ENCODE peak calls at places on chromosomes 16 and 17, in ten cellular contexts. O is naive thymus-derived CD4-positive, alpha-beta T cell; D is CD4-positive, CD25-positive, alpha-beta regulatory T cell; R is effector memory CD4-positive, alpha-beta T cell; J is H9; H is Karpas-422; L is AG04450; Q is substantia nigra; U is left lung; S is HCT116. M is an unnamed sample.

GRCh38 chr16:57422026-57422944 is 17.7 kb downstream of the CCL17 start:
- DNase-seq in O (no peak), D (no peak), R (no peak), J (peak; percentile 51), H (peak; percentile 69), L (peak; percentile 39), Q (no peak), U (no peak), S (no peak), M (no peak)

GRCh38 chr17:28518132-28518531 is 12.0 kb downstream of the FOXN1 start:
- DNase-seq in O (no peak), D (no peak), R (no peak), J (no peak), H (peak; percentile 82), L (no peak), Q (no peak), U (peak; percentile 21), S (no peak), M (no peak)

GRCh38 chr17:28145348-28145747 is 102.9 kb downstream of the NLK start:
- DNase-seq in O (no peak), D (no peak), R (no peak), J (no peak), H (peak; percentile 35), L (no peak), Q (no peak), U (no peak), S (peak; percentile 7), M (no peak)

GRCh38 chr17:67836205-67836987 is 11.1 kb downstream of the BPTF start:
- DNase-seq in O (no peak), D (no peak), R (no peak), J (no peak), H (no peak), L (peak; percentile 23), Q (no peak), U (no peak), S (no peak), M (no peak)

GRCh38 chr17:78868391-78868790 is 27.8 kb upstream of the USP36 start:
- DNase-seq in O (no peak), D (no peak), R (no peak), J (no peak), H (no peak), L (peak; percentile 56), Q (no peak), U (no peak), S (no peak), M (no peak)

GRCh38 chr17:17568772-17569195 is 22.7 kb downstream of the PEMT start:
- DNase-seq in O (peak; percentile 29), D (peak; percentile 38), R (peak; percentile 27), J (peak; percentile 92), H (peak; percentile 84), L (no peak), Q (peak; percentile 34), U (peak; percentile 94), S (peak; percentile 10), M (peak; percentile 57)

GRCh38 chr17:18182190-18182977 is 1.2 kb upstream of the ALKBH5 start:
- DNase-seq in O (no peak), D (no peak), R (no peak), J (peak; percentile 50), H (peak; percentile 73), L (no peak), Q (no peak), U (no peak), S (no peak), M (no peak)

GRCh38 chr16:16861546-16861945 is 482.6 kb downstream of the NPIPA7 start:
- DNase-seq in O (peak; percentile 15), D (peak; percentile 46), R (peak; percentile 33), J (peak; percentile 56), H (peak; percentile 77), L (peak; percentile 0), Q (peak; percentile 20), U (no peak), S (peak; percentile 18), M (peak; percentile 20)

GRCh38 chr17:33015716-33016346 is 24.2 kb downstream of the SPACA3 start:
- DNase-seq in O (no peak), D (no peak), R (no peak), J (peak; percentile 20), H (no peak), L (no peak), Q (no peak), U (no peak), S (no peak), M (no peak)

GRCh38 chr16:66130296-66130910 is 236.1 kb upstream of the CDH5 start:
- DNase-seq in O (no peak), D (no peak), R (no peak), J (no peak), H (peak; percentile 20), L (peak; percentile 87), Q (no peak), U (no peak), S (no peak), M (no peak)

GRCh38 chr16:10940501-10941079 is 1.7 kb downstream of the DEXI start:
- DNase-seq in O (no peak), D (no peak), R (no peak), J (no peak), H (peak; percentile 86), L (no peak), Q (peak; percentile 53), U (no peak), S (no peak), M (peak; percentile 40)
- H3K27ac ChIP-seq in O (peak overlapping the region; percentile 78), D (no peak overlapping the region), R (peak overlapping the region; percentile 33), J (no peak overlapping the region), H (peak overlapping the region; percentile 91), L (no peak overlapping the region), Q (no peak overlapping the region), U (no peak overlapping the region), S (no peak overlapping the region), M (no peak overlapping the region)

GRCh38 chr17:77400445-77400870 is 259.7 kb downstream of the SEC14L1 start:
- DNase-seq in O (peak; percentile 65), D (peak; percentile 79), R (peak; percentile 58), J (peak; percentile 81), H (peak; percentile 88), L (no peak), Q (no peak), U (no peak), S (no peak), M (no peak)

GRCh38 chr17:77405867-77406513 is 265.2 kb downstream of the SEC14L1 start:
- DNase-seq in O (no peak), D (peak; percentile 41), R (no peak), J (no peak), H (peak; percentile 72), L (no peak), Q (no peak), U (no peak), S (no peak), M (no peak)

GRCh38 chr17:77404812-77405581 is 264.2 kb downstream of the SEC14L1 start:
- DNase-seq in O (peak; percentile 48), D (peak; percentile 95), R (peak; percentile 75), J (no peak), H (peak; percentile 84), L (no peak), Q (no peak), U (no peak), S (no peak), M (peak; percentile 71)

GRCh38 chr17:77402159-77402731 is 261.5 kb downstream of the SEC14L1 start:
- DNase-seq in O (no peak), D (no peak), R (no peak), J (no peak), H (no peak), L (no peak), Q (no peak), U (no peak), S (no peak), M (no peak)

GRCh38 chr17:77403854-77404253 is 263.1 kb downstream of the SEC14L1 start:
- DNase-seq in O (no peak), D (no peak), R (no peak), J (no peak), H (no peak), L (no peak), Q (no peak), U (no peak), S (no peak), M (no peak)
- H3K27ac ChIP-seq in O (peak overlapping the region; percentile 81), D (peak overlapping the region; percentile 89), R (peak overlapping the region; percentile 93), J (no peak overlapping the region), H (no peak overlapping the region), L (peak overlapping the region; percentile 31), Q (no peak overlapping the region), U (no peak overlapping the region), S (no peak overlapping the region), M (no peak overlapping the region)

GRCh38 chr16:87822571-87822970 is 46.7 kb downstream of the SLC7A5 start:
- DNase-seq in O (no peak), D (no peak), R (no peak), J (no peak), H (peak; percentile 44), L (no peak), Q (no peak), U (peak; percentile 44), S (no peak), M (no peak)

GRCh38 chr16:87822002-87822390 is 47.3 kb downstream of the SLC7A5 start:
- DNase-seq in O (no peak), D (no peak), R (no peak), J (no peak), H (no peak), L (no peak), Q (no peak), U (no peak), S (no peak), M (no peak)

GRCh38 chr16:87819983-87820382 is 49.3 kb downstream of the SLC7A5 start:
- DNase-seq in O (no peak), D (no peak), R (no peak), J (no peak), H (no peak), L (no peak), Q (no peak), U (no peak), S (no peak), M (no peak)

GRCh38 chr16:87823146-87823929 is 46.0 kb downstream of the SLC7A5 start:
- DNase-seq in O (no peak), D (no peak), R (no peak), J (no peak), H (no peak), L (no peak), Q (no peak), U (no peak), S (no peak), M (no peak)

DNA sequence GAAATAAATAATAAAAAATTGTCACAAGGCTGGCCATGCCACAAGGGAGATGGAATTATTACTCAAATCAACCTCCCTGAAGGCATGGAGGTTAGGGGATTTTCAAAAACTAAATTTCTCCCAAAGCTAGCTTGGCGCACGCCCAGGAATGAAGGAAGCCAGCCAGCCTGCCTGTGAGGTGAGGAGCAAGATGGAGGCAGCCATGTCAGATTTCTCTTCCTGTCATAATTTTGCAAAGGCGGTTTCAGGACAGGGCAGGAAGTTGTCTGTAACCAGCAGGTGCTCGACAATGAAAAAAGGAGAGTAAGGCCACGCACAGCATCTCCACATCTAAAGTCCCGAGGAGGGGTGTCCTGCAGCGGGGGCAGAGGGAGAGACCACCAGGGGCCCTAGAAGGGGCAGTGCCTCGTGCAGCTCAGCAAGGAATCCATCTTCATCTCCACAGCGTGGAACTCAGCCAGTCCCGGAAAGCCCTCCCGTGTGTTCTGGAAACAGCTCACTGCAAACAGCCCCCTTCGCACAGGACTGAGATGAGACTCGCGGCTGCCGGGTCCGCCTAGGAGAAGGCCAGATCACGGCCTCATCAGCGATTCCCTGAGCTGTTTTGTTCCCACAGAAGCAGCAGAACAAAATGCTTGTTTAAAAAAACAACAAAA is 47.8 kb downstream of the SLC7A5 start:
- DNase-seq in O (no peak), D (peak; percentile 57), R (no peak), J (no peak), H (peak; percentile 48), L (no peak), Q (no peak), U (no peak), S (no peak), M (no peak)
- H3K27ac ChIP-seq in O (no peak overlapping the region), D (no peak overlapping the region), R (no peak overlapping the region), J (no peak overlapping the region), H (no peak overlapping the region), L (no peak overlapping the region), Q (no peak overlapping the region), U (no peak overlapping the region), S (no peak overlapping the region), M (no peak overlapping the region)

GRCh38 chr17:77803726-77804125 is 154.8 kb upstream of the TNRC6C start:
- DNase-seq in O (no peak), D (no peak), R (no peak), J (no peak), H (no peak), L (no peak), Q (no peak), U (no peak), S (no peak), M (no peak)
- H3K27ac ChIP-seq in O (no peak overlapping the region), D (no peak overlapping the region), R (no peak overlapping the region), J (no peak overlapping the region), H (no peak overlapping the region), L (no peak overlapping the region), Q (no peak overlapping the region), U (no peak overlapping the region), S (no peak overlapping the region), M (no peak overlapping the region)

M was measured in caudate nucleus.